ENCODE peak calls at places on chromosomes 7 and 10, in six cellular contexts. I is neural progenitor cell, W is heart right ventricle, L is OCI-LY7, O is PC-3, J is upper lobe of right lung. S is an unnamed sample.

GRCh38 chr7:91151916-91152315 is 112.3 kb upstream of the FZD1 start:
- DNase-seq in W (no peak), L (no peak), J (no peak), I (no peak), O (no peak), S (no peak)

GRCh38 chr10:110456046-110456445 is 41.7 kb upstream of the DUSP5 start:
- DNase-seq in W (no peak), O (peak; percentile 21), I (no peak), L (peak; percentile 36), J (no peak), S (no peak)

GRCh38 chr10:30491204-30491603 is 57.2 kb downstream of the MAP3K8 start:
- DNase-seq in I (no peak), J (no peak), W (no peak), O (peak; percentile 38), L (no peak), S (no peak)

GRCh38 chr10:20494474-20494873 is 402.6 kb downstream of the NEBL start:
- DNase-seq in J (no peak), L (no peak), W (no peak), O (peak; percentile 25), I (no peak), S (no peak)

GRCh38 chr7:123625254-123625653 is 23.6 kb downstream of the ASB15 start:
- DNase-seq in J (no peak), L (no peak), W (no peak), O (no peak), I (no peak), S (no peak)

GRCh38 chr7:148142660-148143248 is 447.8 kb upstream of the C7orf33 start:
- DNase-seq in L (peak; percentile 27), W (peak; percentile 19), J (no peak), I (peak; percentile 67), O (peak; percentile 72), S (peak; percentile 45)

GRCh38 chr7:94368371-94368791 is 26.3 kb upstream of the COL1A2 start:
- DNase-seq in J (no peak), W (peak; percentile 22), I (peak; percentile 25), L (no peak), O (no peak), S (no peak)

GRCh38 chr7:96989859-96990317 is 15.5 kb upstream of the DLX6 start:
- DNase-seq in O (no peak), L (no peak), I (no peak), J (no peak), W (no peak), S (no peak)

GRCh38 chr10:86992456-86992855 is 24.2 kb downstream of the ADIRF start:
- DNase-seq in O (no peak), L (no peak), W (no peak), I (no peak), J (no peak), S (no peak)

GRCh38 chr7:32164341-32164996 is 94.3 kb upstream of the PDE1C start:
- DNase-seq in L (no peak), W (peak; percentile 50), J (no peak), I (peak; percentile 71), O (peak; percentile 85), S (peak; percentile 48)

GRCh38 chr7:108049962-108050361 is 47.0 kb upstream of the LAMB1 start:
- DNase-seq in J (no peak), L (no peak), W (no peak), O (no peak), I (no peak), S (no peak)

GRCh38 chr10:13629116-13629515 is 42.4 kb downstream of the PRPF18 start:
- DNase-seq in L (no peak), J (no peak), I (no peak), O (no peak), W (no peak), S (no peak)

GRCh38 chr10:122204691-122205489 is 66.2 kb upstream of the BTBD16 start:
- DNase-seq in I (no peak), L (no peak), J (no peak), W (no peak), O (no peak), S (no peak)

GRCh38 chr10:19730848-19731247 is 85.4 kb upstream of the PLXDC2 start:
- DNase-seq in W (no peak), L (no peak), J (no peak), O (no peak), I (no peak), S (no peak)

GRCh38 chr7:31051598-31052503 is at the start of gene ADCYAP1R1:
- DNase-seq in W (peak; percentile 39), J (no peak), I (peak; percentile 84), L (no peak), O (no peak), S (peak; percentile 56)

GRCh38 chr10:9285698-9286097 is 1231.2 kb downstream of the GATA3 start:
- DNase-seq in J (no peak), O (no peak), W (no peak), I (no peak), L (no peak), S (no peak)

GRCh38 chr10:44962870-44963738 is 3.5 kb downstream of the RASSF4 start:
- DNase-seq in I (peak; percentile 76), L (peak; percentile 59), J (no peak), W (peak; percentile 22), O (no peak), S (peak; percentile 65)

GRCh38 chr7:25014735-25015134 is 34.8 kb upstream of the OSBPL3 start:
- DNase-seq in J (no peak), W (no peak), O (peak; percentile 81), I (no peak), L (no peak), S (no peak)

GRCh38 chr10:71337219-71337625 is 18.2 kb downstream of the SLC29A3 start:
- DNase-seq in W (no peak), I (no peak), O (no peak), L (no peak), J (no peak), S (peak; percentile 88)

GRCh38 chr7:100921039-100921438 is 25.4 kb upstream of the ACHE start:
- DNase-seq in I (no peak), W (no peak), J (no peak), O (no peak), L (no peak), S (no peak)

GRCh38 chr7:35424869-35425495 is 171.1 kb upstream of the TBX20 start:
- DNase-seq in L (peak; percentile 68), W (peak; percentile 55), O (peak; percentile 55), I (peak; percentile 74), J (peak; percentile 74), S (peak; percentile 66)

GRCh38 chr7:17097668-17098297 is 200.7 kb upstream of the AHR start:
- DNase-seq in J (no peak), L (no peak), W (no peak), I (no peak), O (no peak), S (no peak)

GRCh38 chr10:13858709-13859108 is 271.9 kb downstream of the PRPF18 start:
- DNase-seq in L (no peak), I (no peak), W (no peak), J (no peak), O (no peak), S (no peak)

GRCh38 chr10:102358717-102359382 is 36.7 kb upstream of the NFKB2 start:
- DNase-seq in O (no peak), I (no peak), W (no peak), L (no peak), J (no peak), S (no peak)

GRCh38 chr7:127935847-127936376 is 95.3 kb downstream of the LRRC4 start:
- DNase-seq in L (peak; percentile 7), O (no peak), W (no peak), I (no peak), J (no peak), S (peak; percentile 18)

GRCh38 chr7:111083423-111083822 is 7.5 kb upstream of the LRRN3 start:
- DNase-seq in L (no peak), W (no peak), O (no peak), J (no peak), I (no peak), S (no peak)

GRCh38 chr10:44864042-44864436 is 47.1 kb upstream of the TMEM72 start:
- DNase-seq in O (peak; percentile 37), L (no peak), J (peak; percentile 81), W (no peak), I (peak; percentile 74), S (no peak)

GRCh38 chr10:4947635-4948596 is 15.3 kb upstream of the AKR1C1 start:
- DNase-seq in L (no peak), W (peak; percentile 54), J (no peak), O (peak; percentile 81), I (no peak), S (no peak)

GRCh38 chr7:44973610-44974401 is 5.0 kb downstream of the MYO1G start:
- DNase-seq in O (no peak), L (peak; percentile 55), I (peak; percentile 55), J (peak; percentile 80), W (no peak), S (peak; percentile 78)

GRCh38 chr7:140691368-140692045 is 5.0 kb upstream of the NDUFB2 start:
- DNase-seq in L (no peak), O (no peak), J (no peak), I (peak; percentile 18), W (no peak), S (no peak)

DNA sequence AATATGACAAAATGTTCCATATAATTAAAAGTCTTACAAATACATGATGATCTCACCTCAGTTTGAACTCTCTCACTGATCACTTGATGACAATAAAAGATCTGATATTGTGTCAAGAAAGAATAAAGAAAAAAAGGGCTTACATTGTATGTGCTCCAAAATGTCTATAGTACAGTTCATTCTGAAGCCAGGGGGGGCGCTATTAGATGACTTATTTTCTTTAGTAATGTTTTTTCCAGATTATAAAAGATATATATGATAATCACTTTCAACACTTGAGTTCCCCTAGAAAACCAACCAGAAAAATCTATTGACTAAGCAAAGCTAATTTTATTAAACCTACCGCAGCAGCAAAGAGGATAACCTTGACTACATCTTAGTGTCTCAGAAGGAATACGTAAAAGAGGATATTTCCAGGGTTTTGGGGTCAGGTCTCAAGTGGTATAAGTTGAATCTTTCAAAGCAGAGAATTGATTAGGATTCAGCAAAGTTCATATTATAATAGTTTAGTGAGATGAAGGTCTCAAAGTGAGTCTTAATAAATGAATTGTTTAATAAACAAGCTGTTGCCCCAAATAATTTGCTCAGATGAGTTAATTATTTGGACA is 55.8 kb downstream of the PTN start:
- DNase-seq in W (no peak), I (peak; percentile 26), O (peak; percentile 34), L (no peak), J (no peak), S (no peak)
- TF ChIP-seq CTCF in W (no peak), I (peak; percentile 71), O (peak; percentile 58), L (peak; percentile 74), J (no peak), S (no peak)

GRCh38 chr7:112186300-112186699 is 19.9 kb downstream of the DOCK4 start:
- DNase-seq in I (no peak), W (no peak), J (no peak), O (no peak), L (no peak), S (no peak)
- H3K4me3 ChIP-seq in I (no peak overlapping the region), W (no peak overlapping the region), J (no peak overlapping the region), O (no peak overlapping the region), L (no peak overlapping the region), S (no peak overlapping the region)

DNA sequence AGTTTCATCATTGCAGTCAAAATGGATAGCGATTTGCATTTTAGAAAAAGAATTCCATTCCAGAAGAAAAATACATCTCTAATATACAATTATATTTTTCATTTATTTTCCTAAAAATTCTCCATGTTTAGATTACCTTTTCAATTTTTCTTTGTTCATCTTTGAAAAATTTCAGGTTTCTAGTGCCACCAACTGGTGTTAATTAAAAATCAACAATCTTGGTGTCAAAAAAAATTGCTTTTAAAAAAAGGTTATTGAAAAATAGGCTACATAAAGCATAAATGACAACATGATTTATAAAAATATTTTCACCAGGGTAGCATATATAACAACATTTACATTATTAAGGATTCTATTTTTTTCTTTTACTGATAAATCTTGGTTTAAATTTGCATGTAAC is 53.0 kb downstream of the CCDC186 start:
- DNase-seq in I (no peak), O (no peak), J (no peak), L (no peak), W (no peak), S (no peak)
- TF ChIP-seq CTCF in I (peak; percentile 3), O (no peak), J (no peak), L (peak; percentile 71), W (no peak), S (no peak)

GRCh38 chr10:117899181-117899683 is 147.5 kb downstream of the RAB11FIP2 start:
- DNase-seq in O (peak; percentile 14), W (no peak), L (no peak), J (no peak), I (peak; percentile 25), S (no peak)
- H3K4me3 ChIP-seq in O (no peak overlapping the region), W (no peak overlapping the region), L (no peak overlapping the region), J (no peak overlapping the region), I (no peak overlapping the region), S (no peak overlapping the region)

S was measured in WERI-Rb-1.